ENCODE peak calls at places on chromosomes 16 and 17, in seven cellular contexts. E is NB4, D is AG04449, G is H1, M is tibial artery, S is IMR-90, T is lower leg skin. K is an unnamed sample.

GRCh38 chr17:81648013-81648706 is 8.2 kb downstream of the PDE6G start:
- DNase-seq in E (no peak), D (no peak), G (peak), M (no peak), S (no peak), T (no peak), K (no peak)

GRCh38 chr16:57190136-57190535 is 4.0 kb downstream of the RSPRY1 start:
- DNase-seq in E (no peak), D (no peak), G (no peak), M (no peak), S (no peak), T (no peak), K (no peak)

GRCh38 chr17:12928736-12929135 is 89.1 kb downstream of the ELAC2 start:
- DNase-seq in E (peak), D (no peak), G (no peak), M (no peak), S (no peak), T (no peak), K (no peak)

GRCh38 chr16:84220851-84221250 is 19.0 kb downstream of the KCNG4 start:
- DNase-seq in E (no peak), D (peak), G (no peak), M (no peak), S (peak), T (no peak), K (peak)

GRCh38 chr17:68906638-68907037 is 48.6 kb downstream of the ABCA8 start:
- DNase-seq in E (no peak), D (no peak), G (no peak), M (no peak), S (peak), T (no peak), K (peak)

GRCh38 chr17:79019631-79020584 is 4.1 kb upstream of the C1QTNF1 start:
- DNase-seq in E (peak), D (no peak), G (no peak), M (peak), S (peak), T (peak), K (peak)

GRCh38 chr16:87501117-87501516 is 8.3 kb upstream of the ZCCHC14 start:
- DNase-seq in E (no peak), D (no peak), G (no peak), M (no peak), S (no peak), T (no peak), K (no peak)

GRCh38 chr16:69399361-69399760 is 13.6 kb upstream of the TERF2 start:
- DNase-seq in E (peak), D (no peak), G (no peak), M (no peak), S (peak), T (no peak), K (peak)

GRCh38 chr16:80462902-80463301 is 77.9 kb upstream of the DYNLRB2 start:
- DNase-seq in E (no peak), D (no peak), G (no peak), M (no peak), S (no peak), T (no peak), K (no peak)

GRCh38 chr17:76174072-76174471 is 33.0 kb upstream of the FOXJ1 start:
- DNase-seq in E (no peak), D (no peak), G (no peak), M (no peak), S (no peak), T (no peak), K (no peak)

GRCh38 chr16:15650019-15650697 is at the start of gene NDE1:
- DNase-seq in E (peak), D (no peak), G (peak), M (peak), S (peak), T (peak), K (peak)

GRCh38 chr17:66431910-66432309 is 129.5 kb downstream of the PRKCA start:
- DNase-seq in E (no peak), D (peak), G (no peak), M (no peak), S (peak), T (no peak), K (peak)

GRCh38 chr16:64534180-64534780 is 587.6 kb downstream of the CDH11 start:
- DNase-seq in E (no peak), D (no peak), G (no peak), M (no peak), S (no peak), T (no peak), K (no peak)

GRCh38 chr17:42686520-42687137 is 4.3 kb downstream of the CNTNAP1 start:
- DNase-seq in E (no peak), D (no peak), G (no peak), M (no peak), S (no peak), T (no peak), K (no peak)

DNA sequence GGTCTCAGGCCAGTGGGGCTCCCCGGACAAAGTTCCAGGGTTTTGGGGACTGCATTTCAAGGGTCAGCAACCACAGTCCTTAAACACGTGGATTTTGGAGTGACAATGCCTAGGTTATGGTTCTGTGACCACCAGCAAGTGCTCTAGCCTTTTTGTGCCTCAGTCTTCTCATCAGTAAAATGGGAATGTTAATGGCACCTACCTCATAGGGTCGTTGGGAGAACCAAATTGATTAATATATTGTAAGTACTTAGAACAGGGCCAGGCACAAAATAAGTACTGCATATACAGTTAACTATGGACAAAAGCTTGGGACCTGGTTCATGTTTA is 13.8 kb downstream of the IL4R start:
- DNase-seq in E (no peak), D (no peak), G (no peak), M (no peak), S (no peak), T (no peak), K (no peak)
- TF ChIP-seq CTCF in E (no peak), D (no peak), G (no peak), M (no peak), S (no peak), T (no peak), K (no peak)

DNA sequence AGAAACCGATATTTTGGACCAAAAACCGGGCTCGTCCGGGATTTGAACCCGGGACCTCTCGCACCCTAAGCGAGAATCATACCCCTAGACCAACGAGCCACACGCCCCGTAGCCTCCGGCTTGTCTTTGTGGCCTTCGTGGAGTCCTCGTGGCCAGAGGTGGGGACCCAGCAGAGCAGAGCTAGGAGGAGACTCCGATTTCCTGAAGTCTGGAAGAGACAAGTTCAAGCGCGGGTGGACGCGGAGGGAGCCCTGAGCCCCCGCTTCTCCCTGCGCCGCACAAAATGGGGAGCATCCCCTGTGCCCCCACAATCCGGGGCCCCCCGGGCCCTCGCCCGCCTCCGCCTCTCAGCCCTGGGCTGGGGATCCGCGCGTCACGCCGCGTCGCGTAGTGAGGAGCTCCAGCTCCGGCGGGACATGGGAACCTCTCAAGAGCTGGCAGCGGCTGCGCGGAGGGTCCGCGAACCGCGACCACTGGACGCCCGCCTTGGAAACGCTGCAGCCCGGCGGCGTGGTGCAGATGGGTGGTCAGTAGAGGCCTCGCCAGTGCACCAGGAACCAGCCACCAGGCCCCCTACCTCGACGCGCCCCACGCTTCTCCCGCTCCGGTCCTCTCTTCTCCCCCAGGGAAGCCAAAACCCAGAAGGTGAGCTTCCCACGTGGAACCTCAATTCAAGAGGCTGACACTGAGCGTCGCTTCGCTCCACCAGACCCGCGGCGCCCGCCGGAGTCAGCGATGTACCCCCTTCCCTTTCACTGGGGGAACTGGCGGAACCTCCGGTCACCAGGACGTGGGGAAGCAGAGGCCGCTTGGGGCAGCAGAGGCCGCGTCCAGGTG is 5.2 kb upstream of the OR1F1 start:
- DNase-seq in E (peak), D (no peak), G (peak), M (no peak), S (peak), T (no peak), K (peak)
- TF ChIP-seq CTCF in E (no peak), D (peak), G (peak), M (peak), S (peak), T (no peak), K (peak)

GRCh38 chr16:17058471-17058870 is 412.3 kb downstream of the XYLT1 start:
- DNase-seq in E (no peak), D (no peak), G (no peak), M (no peak), S (no peak), T (no peak), K (no peak)

GRCh38 chr16:17056666-17057065 is 414.1 kb downstream of the XYLT1 start:
- DNase-seq in E (no peak), D (no peak), G (no peak), M (no peak), S (no peak), T (no peak), K (no peak)

GRCh38 chr16:17050468-17050867 is 420.3 kb downstream of the XYLT1 start:
- DNase-seq in E (no peak), D (no peak), G (no peak), M (no peak), S (no peak), T (no peak), K (no peak)

GRCh38 chr16:17053536-17054160 is 417.1 kb downstream of the XYLT1 start:
- DNase-seq in E (no peak), D (no peak), G (no peak), M (no peak), S (no peak), T (no peak), K (no peak)
- TF ChIP-seq CTCF in E (no peak), D (no peak), G (peak), M (no peak), S (peak), T (no peak), K (no peak)

DNA sequence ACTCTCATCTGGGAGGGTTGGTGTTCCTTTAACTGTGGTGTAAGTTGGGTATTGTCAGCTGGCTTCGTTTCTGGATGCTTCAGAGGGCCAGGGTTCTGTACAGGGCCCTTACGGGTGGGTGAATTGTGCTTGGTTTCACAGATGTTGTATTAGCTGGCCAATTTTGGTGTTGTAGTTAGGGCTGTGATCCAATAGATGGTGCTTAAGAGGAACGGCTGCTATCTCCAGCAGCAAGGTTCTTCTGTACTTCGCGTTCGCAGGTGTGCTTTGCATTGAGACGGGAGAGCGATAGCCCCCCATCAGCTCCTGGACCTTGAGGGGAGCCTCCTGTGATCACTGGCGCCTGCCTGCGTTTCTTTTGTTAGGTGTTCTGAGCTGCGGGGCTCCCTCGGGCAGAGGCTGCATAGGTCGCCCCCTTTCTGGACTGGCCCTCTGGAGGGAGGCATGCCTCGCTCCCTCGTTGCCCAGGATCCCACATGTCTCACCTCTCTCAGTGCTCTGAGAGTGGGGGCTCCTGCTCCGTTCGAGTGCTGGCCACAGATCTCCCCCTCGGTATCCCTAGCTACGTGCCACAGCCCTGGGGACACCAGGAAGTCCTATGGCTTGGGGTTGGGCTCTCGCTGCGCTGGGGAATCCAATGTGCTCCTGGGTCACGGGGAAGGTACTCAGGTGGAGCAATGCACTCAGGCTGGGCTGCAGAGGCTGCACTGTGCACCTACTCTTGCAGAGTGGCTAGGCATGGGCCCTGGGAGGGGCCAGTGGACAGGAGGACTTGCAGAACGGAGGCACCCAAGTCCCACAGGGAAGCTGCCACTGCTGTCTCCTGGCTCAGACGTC is 844 bp upstream of the PRDM7 start:
- DNase-seq in E (peak), D (no peak), G (peak), M (no peak), S (peak), T (peak), K (peak)
- TF ChIP-seq CTCF in E (peak), D (no peak), G (no peak), M (no peak), S (no peak), T (no peak), K (no peak)

GRCh38 chr17:71024172-71024571 is 854.8 kb downstream of the KCNJ2 start:
- DNase-seq in E (no peak), D (no peak), G (no peak), M (no peak), S (peak), T (no peak), K (no peak)

GRCh38 chr17:71022758-71023157 is 853.4 kb downstream of the KCNJ2 start:
- DNase-seq in E (no peak), D (no peak), G (no peak), M (no peak), S (no peak), T (no peak), K (no peak)

GRCh38 chr17:71024969-71025368 is 855.6 kb downstream of the KCNJ2 start:
- DNase-seq in E (no peak), D (no peak), G (no peak), M (no peak), S (no peak), T (no peak), K (no peak)

GRCh38 chr17:71023631-71024030 is 854.3 kb downstream of the KCNJ2 start:
- DNase-seq in E (no peak), D (no peak), G (no peak), M (no peak), S (no peak), T (no peak), K (peak)

DNA sequence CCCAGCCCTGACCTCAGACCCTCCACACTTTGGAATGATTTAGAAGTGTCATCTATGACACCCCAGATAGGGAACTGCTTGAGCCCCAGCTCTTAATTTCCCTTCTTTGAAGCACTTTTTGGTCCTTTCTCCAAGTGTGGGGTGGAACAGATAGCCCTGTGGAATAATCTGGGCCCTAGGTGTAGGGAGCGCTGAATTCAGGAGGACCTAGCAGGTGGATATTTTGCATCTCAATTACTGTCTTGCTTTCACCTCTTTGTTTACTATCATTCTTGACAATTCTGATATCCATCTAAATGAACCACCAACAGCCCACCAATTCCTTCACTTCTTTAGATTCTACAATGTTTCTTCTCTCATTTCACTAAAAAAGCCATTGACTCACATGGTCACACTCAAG is 850.4 kb downstream of the KCNJ2 start:
- DNase-seq in E (no peak), D (no peak), G (no peak), M (no peak), S (no peak), T (no peak), K (no peak)
- TF ChIP-seq CTCF in E (no peak), D (no peak), G (no peak), M (no peak), S (no peak), T (no peak), K (no peak)

GRCh38 chr17:7392696-7393612 is 1.4 kb downstream of the PLSCR3 start:
- DNase-seq in E (no peak), D (no peak), G (no peak), M (no peak), S (no peak), T (no peak), K (no peak)

GRCh38 chr17:7396147-7396546 is 1.8 kb upstream of the PLSCR3 start:
- DNase-seq in E (no peak), D (no peak), G (no peak), M (no peak), S (no peak), T (no peak), K (no peak)

GRCh38 chr17:7391307-7391706 is 3.0 kb downstream of the PLSCR3 start:
- DNase-seq in E (no peak), D (no peak), G (no peak), M (no peak), S (no peak), T (no peak), K (no peak)

GRCh38 chr17:7393613-7394451 is 493 bp downstream of the PLSCR3 start:
- DNase-seq in E (no peak), D (no peak), G (peak), M (no peak), S (no peak), T (no peak), K (no peak)

GRCh38 chr17:7394452-7395191 is at the start of gene PLSCR3:
- DNase-seq in E (peak), D (no peak), G (peak), M (peak), S (peak), T (peak), K (peak)
- TF ChIP-seq CTCF in E (peak), D (peak), G (peak), M (peak), S (peak), T (no peak), K (peak)

GRCh38 chr17:70168044-70168978 is 1.0 kb upstream of the KCNJ2 start:
- DNase-seq in E (peak), D (peak), G (peak), M (peak), S (peak), T (peak), K (peak)
- TF ChIP-seq CTCF in E (no peak), D (peak), G (peak), M (peak), S (peak), T (no peak), K (peak)

GRCh38 chr17:58002973-58003372 is 4.1 kb downstream of the SRSF1 start:
- DNase-seq in E (no peak), D (no peak), G (no peak), M (no peak), S (no peak), T (no peak), K (no peak)

GRCh38 chr17:58001461-58002124 is 5.5 kb downstream of the SRSF1 start:
- DNase-seq in E (no peak), D (no peak), G (no peak), M (no peak), S (no peak), T (no peak), K (no peak)

GRCh38 chr17:58002558-58002957 is 4.5 kb downstream of the SRSF1 start:
- DNase-seq in E (no peak), D (no peak), G (no peak), M (no peak), S (no peak), T (no peak), K (no peak)

GRCh38 chr17:58004060-58004459 is 3.0 kb downstream of the SRSF1 start:
- DNase-seq in E (peak), D (no peak), G (no peak), M (no peak), S (no peak), T (no peak), K (no peak)

GRCh38 chr17:58002154-58002553 is 4.9 kb downstream of the SRSF1 start:
- DNase-seq in E (no peak), D (no peak), G (no peak), M (no peak), S (no peak), T (no peak), K (no peak)
- TF ChIP-seq CTCF in E (no peak), D (no peak), G (no peak), M (no peak), S (no peak), T (no peak), K (no peak)